ENCODE peak calls at places on chromosomes 11 and 22, in five cellular contexts. C is AG04450, E is HL-60, L is testis, J is cardiac muscle cell. R is an unnamed sample.
A peak's percentile ranks its signal among the peaks of the same experiment; 100 is the strongest.

GRCh38 chr11:16936643-16937042 is 77.6 kb downstream of the PLEKHA7 start:
- DNase-seq in E (no peak), C (no peak), L (peak; percentile 26), J (no peak), R (peak; percentile 44)

GRCh38 chr22:29202231-29203192 is 3.2 kb upstream of the EMID1 start:
- DNase-seq in L (no peak), J (peak; percentile 90), E (peak; percentile 95), C (no peak), R (peak; percentile 43)

GRCh38 chr11:104033134-104033533 is 3.3 kb upstream of the DDI1 start:
- DNase-seq in L (peak; percentile 51), J (peak; percentile 93), C (peak; percentile 93), E (no peak), R (no peak)

GRCh38 chr11:134978388-134979088 is 566.5 kb upstream of the B3GAT1 start:
- DNase-seq in C (no peak), E (no peak), L (no peak), J (no peak), R (no peak)

GRCh38 chr22:41939981-41940852 is 6.7 kb downstream of the CENPM start:
- DNase-seq in E (no peak), L (peak; percentile 38), C (no peak), J (no peak), R (peak; percentile 83)

GRCh38 chr11:94928146-94928995 is 45.0 kb downstream of the CWC15 start:
- DNase-seq in C (no peak), J (no peak), L (no peak), E (no peak), R (no peak)

GRCh38 chr11:41404109-41404508 is 55.3 kb downstream of the LRRC4C start:
- DNase-seq in L (no peak), E (no peak), J (no peak), C (no peak), R (no peak)

GRCh38 chr11:79087238-79087956 is 353.4 kb downstream of the TENM4 start:
- DNase-seq in L (no peak), C (no peak), E (no peak), J (peak; percentile 92), R (no peak)

GRCh38 chr11:36345084-36345511 is 49.0 kb downstream of the PRR5L start:
- DNase-seq in L (no peak), J (no peak), E (no peak), C (no peak), R (no peak)

GRCh38 chr11:47437218-47437745 is 11.0 kb upstream of the PSMC3 start:
- DNase-seq in C (no peak), L (no peak), E (no peak), J (no peak), R (no peak)

GRCh38 chr11:107998761-107999160 is 9.9 kb upstream of the CUL5 start:
- DNase-seq in L (no peak), E (no peak), C (no peak), J (peak; percentile 54), R (no peak)

GRCh38 chr11:11635456-11635855 is 13.7 kb upstream of the GALNT18 start:
- DNase-seq in L (no peak), C (no peak), E (no peak), J (no peak), R (no peak)

GRCh38 chr11:91804057-91804456 is 420.6 kb upstream of the FAT3 start:
- DNase-seq in J (peak; percentile 6), E (no peak), C (no peak), L (no peak), R (no peak)

GRCh38 chr11:19769820-19770219 is 57.2 kb downstream of the NAV2 start:
- DNase-seq in L (no peak), J (peak; percentile 55), C (peak; percentile 15), E (no peak), R (no peak)

GRCh38 chr11:112453601-112454577 is 193.2 kb upstream of the PLET1 start:
- DNase-seq in C (no peak), J (peak; percentile 52), E (peak; percentile 45), L (peak; percentile 53), R (peak; percentile 47)

GRCh38 chr22:39039306-39040126 is 1.1 kb upstream of the APOBEC3F start:
- DNase-seq in E (no peak), C (no peak), J (no peak), L (no peak), R (no peak)

GRCh38 chr22:43925433-43926348 is 2.1 kb downstream of the PNPLA3 start:
- DNase-seq in J (peak; percentile 25), C (no peak), L (no peak), E (no peak), R (no peak)

GRCh38 chr11:65384301-65384889 is 1.9 kb upstream of the SLC25A45 start:
- DNase-seq in C (no peak), E (no peak), L (no peak), J (peak; percentile 72), R (no peak)

GRCh38 chr11:128052912-128053641 is 534.3 kb downstream of the ETS1 start:
- DNase-seq in C (no peak), L (no peak), E (no peak), J (peak; percentile 60), R (no peak)

GRCh38 chr22:27257987-27258386 is 543.6 kb downstream of the MN1 start:
- DNase-seq in L (no peak), J (no peak), C (no peak), E (no peak), R (no peak)

GRCh38 chr11:23539556-23539955 is 679.3 kb upstream of the CCDC179 start:
- DNase-seq in C (no peak), E (no peak), L (no peak), J (no peak), R (no peak)

GRCh38 chr11:2806351-2807058 is 79.1 kb downstream of the CDKN1C start:
- DNase-seq in C (no peak), L (peak; percentile 11), J (no peak), E (no peak), R (peak; percentile 25)

GRCh38 chr11:20048707-20049106 is 111.6 kb downstream of the DBX1 start:
- DNase-seq in L (no peak), C (no peak), E (no peak), J (no peak), R (no peak)

GRCh38 chr22:38467438-38467903 is 425 bp upstream of the KDELR3 start:
- DNase-seq in L (no peak), C (no peak), J (no peak), E (no peak), R (no peak)

GRCh38 chr11:95453616-95454118 is 222.7 kb upstream of the SESN3 start:
- DNase-seq in J (peak; percentile 20), E (no peak), L (no peak), C (no peak), R (peak; percentile 72)

GRCh38 chr11:13940611-13941256 is 21.8 kb upstream of the SPON1 start:
- DNase-seq in E (no peak), L (no peak), J (no peak), C (no peak), R (no peak)

GRCh38 chr11:1506981-1507380 is 20.4 kb upstream of the MOB2 start:
- DNase-seq in C (no peak), E (no peak), J (no peak), L (no peak), R (no peak)

GRCh38 chr11:113553235-113553634 is 78.0 kb upstream of the DRD2 start:
- DNase-seq in J (peak; percentile 98), E (no peak), C (peak; percentile 59), L (no peak), R (no peak)

GRCh38 chr11:105000797-105001196 is 22.2 kb downstream of the CASP5 start:
- DNase-seq in C (no peak), J (no peak), L (peak; percentile 73), E (peak; percentile 3), R (peak; percentile 29)

GRCh38 chr11:20373102-20373501 is 9.6 kb downstream of the HTATIP2 start:
- DNase-seq in E (no peak), J (no peak), C (no peak), L (no peak), R (no peak)

GRCh38 chr11:47185305-47186075 is 744 bp downstream of the PACSIN3 start:
- DNase-seq in L (no peak), E (no peak), C (no peak), J (peak; percentile 43), R (peak; percentile 70)

GRCh38 chr22:27489265-27489675 is 312.3 kb downstream of the MN1 start:
- DNase-seq in E (no peak), J (peak; percentile 44), L (no peak), C (no peak), R (peak; percentile 71)

GRCh38 chr22:29083576-29084566 is 11.0 kb downstream of the KREMEN1 start:
- DNase-seq in E (peak; percentile 62), J (peak; percentile 40), C (no peak), L (no peak), R (no peak)

GRCh38 chr11:65695459-65696241 is 16.4 kb upstream of the KAT5 start:
- DNase-seq in J (peak; percentile 58), C (no peak), E (no peak), L (peak; percentile 53), R (peak; percentile 91)

GRCh38 chr11:121383726-121384125 is 68.4 kb upstream of the SORL1 start:
- DNase-seq in L (no peak), E (no peak), C (no peak), J (no peak), R (no peak)

GRCh38 chr11:9276571-9276970 is 11.4 kb upstream of the DENND5A start:
- DNase-seq in L (no peak), J (no peak), E (no peak), C (no peak), R (no peak)

GRCh38 chr11:119100246-119100959 is 1.2 kb downstream of the DPAGT1 start:
- DNase-seq in E (peak; percentile 47), C (no peak), L (no peak), J (peak; percentile 61), R (no peak)

GRCh38 chr11:111001091-111001430 is 244.5 kb upstream of the POU2AF2 start:
- DNase-seq in E (no peak), L (no peak), J (no peak), C (no peak), R (no peak)
- H3K27ac ChIP-seq in E (no peak overlapping the region), L (no peak overlapping the region), J (no peak overlapping the region), C (no peak overlapping the region), R (no peak overlapping the region)

GRCh38 chr11:72787262-72788104 is 6.4 kb downstream of the STARD10 start:
- DNase-seq in L (no peak), C (no peak), J (no peak), E (peak; percentile 80), R (no peak)
- TF ChIP-seq CTCF in L (no peak), C (peak; percentile 4), J (no peak), E (no peak), R (no peak)

DNA sequence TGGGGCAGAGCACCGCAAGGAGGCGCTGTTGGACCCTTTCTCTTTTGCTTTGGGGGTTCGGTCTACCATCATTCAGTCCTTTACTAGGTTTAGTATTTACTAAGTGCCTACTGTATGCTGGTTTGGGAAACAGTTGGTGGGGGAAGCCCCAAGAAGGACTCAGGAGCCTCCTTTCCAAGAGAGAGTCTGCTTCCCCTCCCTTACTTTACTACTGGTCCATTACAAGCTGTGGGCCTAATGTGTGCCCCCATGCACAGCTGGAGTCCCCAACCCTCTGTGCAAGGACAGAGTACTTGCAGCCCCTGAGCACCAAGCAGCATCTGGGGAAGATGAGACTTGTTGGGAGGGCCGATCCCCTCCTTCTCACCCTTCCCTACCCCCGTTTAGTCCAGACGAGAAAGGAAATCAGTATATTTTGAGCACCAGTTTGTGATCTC is 876 bp upstream of the UBE2L6 start:
- DNase-seq in L (no peak), E (peak; percentile 78), J (peak; percentile 82), C (peak; percentile 33), R (no peak)
- H3K27ac ChIP-seq in L (peak overlapping the region; percentile 79), E (no peak overlapping the region), J (peak overlapping the region; percentile 82), C (peak overlapping the region; percentile 68), R (peak overlapping the region; percentile 94)

GRCh38 chr11:59891781-59892181 is 13.2 kb downstream of the OOSP3 start:
- DNase-seq in J (peak; percentile 20), E (no peak), L (peak; percentile 51), C (no peak), R (no peak)
- TF ChIP-seq CTCF in J (no peak), E (no peak), L (no peak), C (no peak), R (no peak)